ENCODE peak calls at places on chromosomes 2 and 18, in four cellular contexts. H is HCT116, O is heart left ventricle, L is pancreas. R is an unnamed sample.

GRCh38 chr2:103484906-103485305 is 723.1 kb downstream of the TMEM182 start:
- DNase-seq in H (no peak), O (no peak), L (no peak), R (no peak)

GRCh38 chr2:207219036-207219435 is 53.3 kb upstream of the KLF7 start:
- DNase-seq in H (no peak), O (no peak), L (no peak), R (no peak)

GRCh38 chr18:46211816-46212215 is 107.6 kb downstream of the HAUS1 start:
- DNase-seq in H (no peak), O (no peak), L (no peak), R (no peak)

GRCh38 chr18:55859116-55859515 is 271.1 kb upstream of the TCF4 start:
- DNase-seq in H (no peak), O (no peak), L (no peak), R (no peak)

GRCh38 chr2:121096611-121097010 is 188.4 kb downstream of the TFCP2L1 start:
- DNase-seq in H (no peak), O (no peak), L (no peak), R (no peak)

GRCh38 chr18:61896767-61897166 is 4.0 kb upstream of the RNF152 start:
- DNase-seq in H (no peak), O (peak), L (peak), R (no peak)

GRCh38 chr2:237692601-237693079 is 65.3 kb downstream of the LRRFIP1 start:
- DNase-seq in H (no peak), O (no peak), L (peak), R (no peak)

GRCh38 chr18:36315736-36316135 is 18.2 kb downstream of the FHOD3 start:
- DNase-seq in H (no peak), O (no peak), L (no peak), R (no peak)

GRCh38 chr2:46481541-46482193 is 2.3 kb downstream of the TMEM247 start:
- DNase-seq in H (no peak), O (no peak), L (no peak), R (no peak)

GRCh38 chr2:188577231-188577630 is 285.6 kb downstream of the GULP1 start:
- DNase-seq in H (no peak), O (no peak), L (no peak), R (no peak)

GRCh38 chr2:127023504-127023903 is 83.5 kb downstream of the BIN1 start:
- DNase-seq in H (no peak), O (no peak), L (no peak), R (no peak)

GRCh38 chr2:127022817-127023216 is 84.1 kb downstream of the BIN1 start:
- DNase-seq in H (no peak), O (no peak), L (no peak), R (no peak)

GRCh38 chr2:127025357-127026062 is 81.4 kb downstream of the BIN1 start:
- DNase-seq in H (no peak), O (peak), L (peak), R (peak)

GRCh38 chr2:127027715-127028114 is 79.2 kb downstream of the BIN1 start:
- DNase-seq in H (no peak), O (no peak), L (no peak), R (no peak)

GRCh38 chr2:127024769-127025356 is 82.1 kb downstream of the BIN1 start:
- DNase-seq in H (no peak), O (no peak), L (no peak), R (peak)
- TF ChIP-seq CTCF in H (no peak), O (no peak), L (no peak), R (no peak)

GRCh38 chr18:4017479-4017878 is 437.6 kb downstream of the DLGAP1 start:
- DNase-seq in H (peak), O (no peak), L (no peak), R (no peak)
- TF ChIP-seq CTCF in H (peak), O (no peak), L (no peak), R (peak)

GRCh38 chr2:220370764-220371163 is 743.3 kb downstream of the SLC4A3 start:
- DNase-seq in H (no peak), O (no peak), L (no peak), R (no peak)

GRCh38 chr2:220366765-220367164 is 739.3 kb downstream of the SLC4A3 start:
- DNase-seq in H (no peak), O (no peak), L (no peak), R (no peak)

GRCh38 chr2:220365023-220365422 is 737.6 kb downstream of the SLC4A3 start:
- DNase-seq in H (no peak), O (no peak), L (no peak), R (no peak)
- TF ChIP-seq CTCF in H (no peak), O (no peak), L (no peak), R (no peak)

DNA sequence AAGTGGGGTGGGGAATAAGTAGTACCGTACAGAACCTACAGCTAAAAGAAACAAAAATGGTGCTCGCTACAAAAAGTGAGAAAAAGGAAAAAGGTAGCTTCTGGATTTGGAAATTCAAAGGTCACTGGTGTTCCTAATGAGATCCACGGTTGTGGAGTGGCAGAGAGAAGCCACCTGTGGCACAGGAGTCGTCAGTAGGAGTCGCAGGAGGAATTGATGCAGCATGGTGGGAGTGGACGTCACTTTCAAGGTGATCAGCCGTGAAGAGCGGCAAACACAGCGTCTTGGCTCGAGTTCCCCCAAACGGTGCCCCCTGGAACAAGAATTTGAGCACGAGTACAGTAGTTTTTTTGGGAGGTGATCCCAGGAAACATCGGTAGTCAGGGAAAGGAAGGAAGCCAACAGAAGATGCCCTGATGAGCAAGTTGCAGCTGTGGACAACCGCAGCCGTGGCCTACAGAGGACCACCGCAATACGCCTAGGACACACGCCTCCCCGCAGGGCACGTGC is 1.4 kb upstream of the TTL start:
- DNase-seq in H (no peak), O (no peak), L (peak), R (no peak)
- TF ChIP-seq CTCF in H (no peak), O (no peak), L (no peak), R (no peak)

DNA sequence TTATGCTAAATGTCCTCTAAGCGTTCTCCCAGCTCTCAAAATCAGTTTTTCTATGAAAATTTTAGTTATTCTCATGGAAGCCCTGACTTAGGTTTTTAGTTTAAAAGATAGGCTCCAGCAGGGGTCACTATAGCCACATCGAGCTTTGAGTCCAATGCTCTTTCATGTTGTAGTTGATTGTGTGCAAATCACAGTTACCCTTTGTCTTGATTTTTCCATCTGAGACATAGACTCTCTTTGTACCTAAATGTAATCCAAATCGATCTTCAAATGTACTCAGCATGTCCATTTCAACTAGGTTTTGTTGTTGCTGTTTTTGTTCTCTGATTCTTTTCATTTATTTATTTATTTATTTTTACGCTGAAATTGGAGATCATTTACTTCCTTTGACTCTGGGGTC is 26.4 kb upstream of the MSTN start:
- DNase-seq in H (peak), O (peak), L (peak), R (peak)
- TF ChIP-seq CTCF in H (peak), O (peak), L (peak), R (peak)

R was measured in neural crest cell.